ENCODE peak calls at places on chromosome 16, in four cellular contexts. Z is GM12878, C is H1, N is HepG2. U is an unnamed sample.
A peak's percentile ranks its signal among the peaks of the same experiment; 100 is the strongest.

GRCh38 chr16:78210305-78210704 is 110.9 kb downstream of the WWOX start:
- DNase-seq in N (no peak), Z (no peak), C (no peak), U (no peak)

GRCh38 chr16:65071371-65072311 is 50.2 kb downstream of the CDH11 start:
- DNase-seq in N (no peak), Z (no peak), C (no peak), U (no peak)

GRCh38 chr16:81562174-81562849 is 117.7 kb downstream of the CMIP start:
- DNase-seq in C (no peak), Z (no peak), N (no peak), U (no peak)

GRCh38 chr16:2160915-2161551 is 5.5 kb downstream of the TRAF7 start:
- DNase-seq in N (peak; percentile 53), C (no peak), Z (no peak), U (no peak)

GRCh38 chr16:27217256-27217655 is 13.9 kb downstream of the KDM8 start:
- DNase-seq in Z (no peak), C (no peak), N (no peak), U (peak; percentile 34)

GRCh38 chr16:53626816-53627215 is 76.8 kb downstream of the RPGRIP1L start:
- DNase-seq in C (no peak), Z (no peak), N (no peak), U (no peak)

GRCh38 chr16:64858076-64858475 is 263.8 kb downstream of the CDH11 start:
- DNase-seq in C (no peak), Z (no peak), N (no peak), U (no peak)

GRCh38 chr16:78715673-78716072 is 616.2 kb downstream of the WWOX start:
- DNase-seq in N (no peak), C (no peak), Z (no peak), U (no peak)

GRCh38 chr16:4053663-4054479 is 62.4 kb downstream of the ADCY9 start:
- DNase-seq in C (no peak), N (no peak), Z (no peak), U (no peak)

GRCh38 chr16:8655184-8655717 is 19.2 kb upstream of the ABAT start:
- DNase-seq in N (peak; percentile 73), C (no peak), Z (peak; percentile 31), U (peak; percentile 47)

GRCh38 chr16:11674001-11674817 is 6.0 kb downstream of the SNN start:
- DNase-seq in N (no peak), Z (no peak), C (no peak), U (no peak)

GRCh38 chr16:68064791-68065365 is 20.3 kb upstream of the NFATC3 start:
- DNase-seq in C (no peak), Z (no peak), N (peak; percentile 61), U (peak; percentile 79)

GRCh38 chr16:3836641-3837040 is 43.9 kb downstream of the CREBBP start:
- DNase-seq in N (no peak), Z (no peak), C (no peak), U (no peak)

GRCh38 chr16:48300391-48300856 is 53.1 kb upstream of the ABCC11 start:
- DNase-seq in Z (no peak), N (no peak), C (no peak), U (no peak)

GRCh38 chr16:59950431-59950830 is 1216.3 kb upstream of the GOT2 start:
- DNase-seq in C (no peak), N (no peak), Z (no peak), U (no peak)

GRCh38 chr16:7366041-7366440 is 33.4 kb downstream of the RBFOX1 start:
- DNase-seq in C (no peak), N (no peak), Z (no peak), U (no peak)

GRCh38 chr16:10787304-10787703 is 31.3 kb downstream of the TVP23A start:
- DNase-seq in C (no peak), N (no peak), Z (no peak), U (no peak)

GRCh38 chr16:85515830-85516397 is 97.2 kb upstream of the GSE1 start:
- DNase-seq in N (peak; percentile 97), C (no peak), Z (no peak), U (no peak)

GRCh38 chr16:67833035-67833417 is 9.1 kb upstream of the THAP11 start:
- DNase-seq in Z (no peak), N (no peak), C (no peak), U (no peak)

GRCh38 chr16:55915116-55915827 is 40.1 kb upstream of the CES5A start:
- DNase-seq in C (no peak), Z (no peak), N (no peak), U (no peak)

GRCh38 chr16:2009791-2010510 is at the start of gene ZNF598:
- DNase-seq in C (no peak), Z (no peak), N (peak; percentile 73), U (peak; percentile 93)

GRCh38 chr16:17467923-17468540 is 2.7 kb downstream of the XYLT1 start:
- DNase-seq in C (no peak), Z (no peak), N (peak; percentile 33), U (peak; percentile 55)

GRCh38 chr16:86566601-86566965 is at the start of gene FOXC2:
- DNase-seq in N (no peak), Z (no peak), C (no peak), U (peak; percentile 85)

GRCh38 chr16:81463296-81463890 is 18.8 kb downstream of the CMIP start:
- DNase-seq in Z (no peak), N (no peak), C (no peak), U (no peak)

GRCh38 chr16:263182-263774 is 12.5 kb downstream of the RGS11 start:
- DNase-seq in N (no peak), C (no peak), Z (no peak), U (no peak)

GRCh38 chr16:77330332-77331043 is 104.3 kb downstream of the ADAMTS18 start:
- DNase-seq in Z (no peak), N (no peak), C (no peak), U (no peak)

DNA sequence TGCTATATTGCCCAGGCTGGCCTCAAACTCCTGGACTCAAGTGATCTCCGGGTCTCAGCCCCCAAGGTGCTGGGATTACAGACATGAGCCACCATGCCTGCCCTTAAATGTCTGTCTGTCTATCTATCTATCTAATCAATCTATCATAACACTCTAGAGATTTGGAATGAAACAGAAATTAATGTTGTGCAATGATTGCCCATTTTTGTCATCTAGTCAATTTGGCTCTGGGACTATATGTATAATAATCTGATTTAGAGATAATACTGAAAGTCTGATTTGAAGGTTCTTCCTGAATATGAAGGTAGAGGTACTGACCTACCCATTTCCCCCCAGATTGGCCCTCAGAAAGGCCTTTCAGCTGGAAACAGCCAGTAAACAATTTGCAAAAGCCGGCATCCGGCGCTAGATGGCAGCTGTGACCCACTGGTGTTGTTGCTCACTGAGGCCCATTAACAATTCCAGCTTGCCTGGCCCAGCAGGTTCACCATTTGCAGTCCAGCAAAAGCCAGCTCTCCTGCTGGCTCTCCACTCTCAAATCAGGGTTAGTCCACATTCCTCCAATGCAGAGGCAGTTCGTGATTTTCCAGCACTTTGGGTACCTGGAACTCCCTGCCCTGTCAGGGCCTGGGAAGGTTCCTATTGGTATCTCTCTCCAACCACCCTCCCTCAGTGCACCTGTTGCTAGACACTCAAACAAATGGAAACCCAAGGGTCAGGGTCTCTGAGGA is 22.9 kb upstream of the C16orf87 start:
- DNase-seq in C (peak; percentile 70), N (peak; percentile 81), Z (no peak), U (peak; percentile 79)
- TF ChIP-seq SUZ12 in C (no peak), N (no peak), Z (no peak), U (no peak)

DNA sequence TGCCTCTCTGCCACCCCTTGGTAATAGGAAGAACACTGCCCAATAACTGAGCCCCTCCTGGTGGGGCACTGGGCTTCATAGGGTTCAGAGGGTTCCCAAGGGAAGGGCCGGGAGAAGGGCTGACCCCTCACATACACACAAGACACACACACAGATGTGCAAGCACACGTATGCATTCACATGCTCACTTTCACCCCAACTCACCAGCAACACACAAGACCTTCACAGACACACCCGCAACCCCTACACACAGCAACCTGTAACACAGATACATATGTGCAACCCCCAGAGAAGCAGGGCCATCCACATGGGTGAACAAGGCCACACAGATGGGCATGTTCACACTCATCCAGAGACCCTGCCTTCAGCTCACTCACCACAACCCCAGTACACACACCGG is 225.1 kb downstream of the ZNF423 start:
- DNase-seq in Z (no peak), C (no peak), N (no peak), U (no peak)
- TF ChIP-seq SP1 in Z (no peak), C (no peak), N (no peak), U (no peak)

DNA sequence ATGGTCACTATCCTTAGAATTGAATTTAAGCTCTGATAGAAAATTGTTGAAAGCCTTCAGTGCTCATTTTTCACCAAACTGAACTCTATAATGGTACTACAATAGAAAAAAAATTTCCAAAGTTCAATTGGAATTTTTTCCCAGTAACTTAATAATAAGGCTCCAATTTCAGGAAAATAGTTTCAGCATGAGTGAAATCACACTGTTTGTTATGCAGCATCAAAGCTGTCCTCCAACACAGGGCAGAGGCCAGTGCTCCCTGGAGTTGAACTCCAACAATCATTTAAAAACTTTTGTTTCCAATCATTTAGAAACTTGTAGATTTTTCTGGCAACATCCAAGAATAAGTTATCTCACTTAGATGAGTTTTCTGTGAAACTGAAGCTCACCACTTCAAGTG is 103.1 kb upstream of the HSBP1 start:
- DNase-seq in C (no peak), Z (no peak), N (no peak), U (no peak)
- TF ChIP-seq SUZ12 in C (no peak), Z (no peak), N (no peak), U (no peak)

GRCh38 chr16:88931936-88932335 is 45.1 kb downstream of the CBFA2T3 start:
- DNase-seq in N (no peak), C (no peak), Z (no peak), U (no peak)

GRCh38 chr16:88932929-88933328 is 44.1 kb downstream of the CBFA2T3 start:
- DNase-seq in C (no peak), Z (no peak), N (no peak), U (no peak)

GRCh38 chr16:88928405-88929375 is 48.3 kb downstream of the CBFA2T3 start:
- DNase-seq in C (no peak), Z (no peak), N (peak; percentile 68), U (no peak)

GRCh38 chr16:88931373-88931900 is 45.6 kb downstream of the CBFA2T3 start:
- DNase-seq in C (no peak), N (no peak), Z (no peak), U (no peak)

GRCh38 chr16:88930716-88931115 is 46.3 kb downstream of the CBFA2T3 start:
- DNase-seq in C (no peak), Z (no peak), N (no peak), U (no peak)
- TF ChIP-seq SP1 in C (no peak), Z (no peak), N (no peak), U (no peak)

GRCh38 chr16:89922884-89923639 is at the start of gene TUBB3:
- DNase-seq in N (peak; percentile 73), Z (no peak), C (no peak), U (peak; percentile 90)
- TF ChIP-seq SUZ12 in N (no peak), Z (peak; percentile 49), C (no peak), U (no peak)

DNA sequence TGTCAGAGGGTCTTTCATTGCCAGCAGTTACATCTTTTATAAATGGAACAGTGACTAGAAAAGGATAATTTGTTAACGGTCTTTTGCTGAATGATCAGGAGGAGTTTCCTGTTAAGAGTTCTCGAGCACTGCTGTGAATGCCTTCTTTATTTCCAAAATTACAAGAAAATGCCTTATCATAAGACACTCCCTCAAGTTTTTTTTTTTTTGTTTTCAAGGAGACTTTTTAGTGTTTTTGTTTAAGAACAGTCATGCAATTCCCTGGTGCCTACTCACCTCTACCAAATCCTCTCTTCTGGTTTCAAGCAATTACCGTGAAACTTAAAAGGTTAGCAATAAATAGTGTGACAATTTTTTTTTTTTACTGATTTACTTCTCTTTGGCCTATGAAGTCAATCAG is 19.0 kb upstream of the VWA3A start:
- DNase-seq in Z (no peak), C (no peak), N (no peak), U (no peak)
- TF ChIP-seq SP1 in Z (no peak), C (no peak), N (no peak), U (no peak)

GRCh38 chr16:57446530-57447141 is 549 bp downstream of the CIAPIN1 start:
- DNase-seq in C (no peak), N (no peak), Z (no peak), U (peak; percentile 43)
- TF ChIP-seq SUZ12 in C (no peak), N (no peak), Z (no peak), U (no peak)